ENCODE peak calls at places on chromosomes 3 and 15, in four cellular contexts. A is CD8-positive, alpha-beta T cell; I is T-helper 17 cell; V is HepG2. M is an unnamed sample.

GRCh38 chr15:49313650-49314049 is 109.4 kb upstream of the FGF7 start:
- ATAC-seq in I (no peak), V (no peak), A (no peak), M (peak; percentile 87)

GRCh38 chr3:195008816-195009215 is 262.1 kb downstream of the XXYLT1 start:
- ATAC-seq in I (no peak), A (no peak), V (no peak), M (no peak)

GRCh38 chr3:14773691-14774128 is 45.1 kb upstream of the FGD5 start:
- ATAC-seq in A (no peak), I (no peak), V (no peak), M (no peak)

GRCh38 chr3:183980408-183980807 is 37.3 kb downstream of the ABCC5 start:
- ATAC-seq in V (no peak), I (no peak), A (no peak), M (no peak)

GRCh38 chr15:99114511-99115299 is 9.8 kb downstream of the SYNM start:
- ATAC-seq in V (no peak), A (no peak), I (no peak), M (no peak)

GRCh38 chr3:38650248-38650940 is 907 bp upstream of the SCN5A start:
- ATAC-seq in V (peak; percentile 12), I (no peak), A (no peak), M (peak; percentile 8)

GRCh38 chr15:84022516-84022915 is 213.1 kb upstream of the GOLGA6L4 start:
- ATAC-seq in V (no peak), I (no peak), A (no peak), M (no peak)

GRCh38 chr15:64754663-64755426 is 20.5 kb downstream of the RBPMS2 start:
- ATAC-seq in V (no peak), A (no peak), I (peak; percentile 25), M (no peak)

GRCh38 chr3:177111541-177111949 is 85.7 kb downstream of the TBL1XR1 start:
- ATAC-seq in V (peak; percentile 94), A (no peak), I (no peak), M (no peak)

GRCh38 chr3:99625643-99626414 is 12.6 kb upstream of the COL8A1 start:
- ATAC-seq in V (no peak), I (no peak), A (no peak), M (peak; percentile 63)

GRCh38 chr3:66464512-66464894 is 36.3 kb downstream of the LRIG1 start:
- ATAC-seq in V (peak; percentile 35), I (no peak), A (no peak), M (no peak)

GRCh38 chr3:73418636-73419035 is 206.1 kb downstream of the PDZRN3 start:
- ATAC-seq in V (no peak), A (no peak), I (no peak), M (no peak)

GRCh38 chr15:50106438-50106837 is 12.6 kb downstream of the ATP8B4 start:
- ATAC-seq in V (no peak), I (no peak), A (no peak), M (no peak)

GRCh38 chr3:70824785-70825184 is 512.3 kb upstream of the MDFIC2 start:
- ATAC-seq in V (no peak), I (no peak), A (no peak), M (peak; percentile 71)

GRCh38 chr3:32097768-32098167 is 8.7 kb upstream of the GPD1L start:
- ATAC-seq in A (no peak), I (no peak), V (no peak), M (no peak)

GRCh38 chr3:161317077-161317476 is 54.2 kb downstream of the SPTSSB start:
- ATAC-seq in V (no peak), A (no peak), I (no peak), M (no peak)

GRCh38 chr3:51942603-51943450 is 664 bp downstream of the PARP3 start:
- ATAC-seq in V (peak; percentile 59), I (no peak), A (peak; percentile 11), M (peak; percentile 54)

GRCh38 chr3:143973352-143974021 is 1.9 kb downstream of the DIPK2A start:
- ATAC-seq in V (peak; percentile 33), A (no peak), I (no peak), M (no peak)

GRCh38 chr3:154976072-154976983 is 103.8 kb upstream of the MME start:
- ATAC-seq in V (no peak), I (no peak), A (no peak), M (no peak)

GRCh38 chr15:48877630-48878595 is at the start of gene EID1:
- ATAC-seq in V (peak; percentile 79), A (peak; percentile 94), I (peak; percentile 94), M (peak; percentile 99)

GRCh38 chr15:68208641-68209240 is 3.6 kb upstream of the CALML4 start:
- ATAC-seq in A (no peak), V (no peak), I (no peak), M (no peak)